ENCODE peak calls at places on chromosome 16, in seven cellular contexts. A, N, M, H, C, K and E are unnamed samples.

GRCh38 chr16:54050281-54051210 is 236.0 kb downstream of the IRX3 start:
- DNase-seq in A (no peak), C (no peak), H (no peak), M (no peak), N (no peak), K (no peak), E (no peak)

GRCh38 chr16:83900611-83901010 is 1.7 kb downstream of the MLYCD start:
- DNase-seq in M (no peak), A (no peak), H (no peak), K (no peak), C (no peak), N (no peak), E (no peak)

GRCh38 chr16:67349172-67349571 is 22.6 kb downstream of the LRRC36 start:
- DNase-seq in M (no peak), C (no peak), H (no peak), A (no peak), N (no peak), K (no peak), E (no peak)

GRCh38 chr16:61148930-61149329 is 887.3 kb downstream of the CDH8 start:
- DNase-seq in M (no peak), A (no peak), N (no peak), K (no peak), H (no peak), C (no peak), E (no peak)

GRCh38 chr16:760065-760464 is 469 bp upstream of the MSLN start:
- DNase-seq in H (no peak), K (no peak), A (no peak), M (no peak), N (no peak), C (no peak), E (no peak)

GRCh38 chr16:3855142-3855541 is 25.4 kb downstream of the CREBBP start:
- DNase-seq in K (no peak), C (no peak), A (no peak), H (no peak), M (no peak), N (no peak), E (no peak)

GRCh38 chr16:89482087-89482823 is 8.1 kb downstream of the ANKRD11 start:
- DNase-seq in C (no peak), N (no peak), M (no peak), K (no peak), H (no peak), A (no peak), E (no peak)

GRCh38 chr16:87054154-87054553 is 263.0 kb downstream of the C16orf95 start:
- DNase-seq in A (no peak), N (no peak), H (no peak), C (no peak), M (no peak), K (no peak), E (no peak)

GRCh38 chr16:1543085-1543896 is 9.8 kb downstream of the TMEM204 start:
- DNase-seq in C (no peak), A (peak), K (no peak), H (peak), M (no peak), N (no peak), E (no peak)

GRCh38 chr16:64343061-64343819 is 778.6 kb downstream of the CDH11 start:
- DNase-seq in H (no peak), C (no peak), M (no peak), N (no peak), K (no peak), A (no peak), E (no peak)

GRCh38 chr16:82580293-82580900 is 46.4 kb upstream of the CDH13 start:
- DNase-seq in C (no peak), K (no peak), N (no peak), A (no peak), M (no peak), H (no peak), E (no peak)

GRCh38 chr16:4519274-4520058 is 19.1 kb downstream of the CDIP1 start:
- DNase-seq in H (no peak), A (no peak), N (no peak), K (no peak), C (no peak), M (no peak), E (no peak)

GRCh38 chr16:75002474-75002873 is 3.6 kb downstream of the ZNRF1 start:
- DNase-seq in A (no peak), K (no peak), H (no peak), C (no peak), N (no peak), M (no peak), E (no peak)

GRCh38 chr16:30813821-30814189 is 26.8 kb upstream of the ZNF629 start:
- DNase-seq in M (no peak), N (no peak), K (no peak), H (no peak), A (no peak), C (no peak), E (no peak)

GRCh38 chr16:47033176-47033575 is 59.7 kb upstream of the DNAJA2 start:
- DNase-seq in H (no peak), M (no peak), C (peak), N (no peak), K (no peak), A (no peak), E (no peak)

GRCh38 chr16:2856061-2856670 is 1.8 kb downstream of the PRSS22 start:
- DNase-seq in M (no peak), A (peak), H (no peak), K (no peak), C (no peak), N (no peak), E (no peak)

GRCh38 chr16:50399411-50399810 is 30.6 kb upstream of the BRD7 start:
- DNase-seq in K (no peak), H (no peak), N (no peak), A (no peak), C (peak), M (no peak), E (peak)

GRCh38 chr16:4318171-4318910 is 2.5 kb downstream of the GLIS2 start:
- DNase-seq in M (no peak), A (no peak), H (no peak), N (no peak), C (no peak), K (no peak), E (no peak)

GRCh38 chr16:84999200-84999599 is 12.1 kb downstream of the ZDHHC7 start:
- DNase-seq in N (no peak), H (no peak), A (no peak), C (no peak), M (no peak), K (no peak), E (no peak)

GRCh38 chr16:72493681-72494415 is 321.9 kb upstream of the PMFBP1 start:
- DNase-seq in K (peak), N (no peak), M (no peak), C (no peak), A (no peak), H (no peak), E (no peak)

GRCh38 chr16:68901910-68902309 is 58.6 kb downstream of the TANGO6 start:
- DNase-seq in C (no peak), A (no peak), M (no peak), H (no peak), N (no peak), K (peak), E (no peak)

GRCh38 chr16:2468142-2468724 is 2.9 kb upstream of the NTN3 start:
- DNase-seq in C (no peak), H (peak), M (no peak), K (no peak), N (no peak), A (peak), E (no peak)

GRCh38 chr16:51393381-51394005 is 242.4 kb upstream of the SALL1 start:
- DNase-seq in H (no peak), C (no peak), K (no peak), N (no peak), A (no peak), M (no peak), E (no peak)

GRCh38 chr16:48231675-48232214 is 12.4 kb upstream of the LONP2 start:
- DNase-seq in A (peak), N (no peak), K (peak), M (no peak), C (no peak), H (peak), E (peak)

GRCh38 chr16:58266336-58266735 is 28.5 kb downstream of the PRSS54 start:
- DNase-seq in N (no peak), K (no peak), C (no peak), H (no peak), A (no peak), M (no peak), E (no peak)

GRCh38 chr16:80803341-80804060 is 897 bp downstream of the CDYL2 start:
- DNase-seq in M (no peak), H (peak), K (no peak), A (peak), N (no peak), C (no peak), E (peak)

GRCh38 chr16:2969545-2970521 is 685 bp downstream of the PAQR4 start:
- DNase-seq in C (no peak), N (peak), H (peak), K (no peak), M (peak), A (peak), E (peak)

GRCh38 chr16:11205754-11206459 is 50.1 kb downstream of the SOCS1 start:
- DNase-seq in M (no peak), K (no peak), N (no peak), C (no peak), H (peak), A (peak), E (no peak)

GRCh38 chr16:65409505-65409904 is 287.6 kb upstream of the CDH11 start:
- DNase-seq in K (no peak), H (no peak), A (no peak), N (no peak), M (no peak), C (no peak), E (no peak)

GRCh38 chr16:9092963-9093477 is 1.6 kb downstream of the HAPSTR1 start:
- DNase-seq in N (peak), C (peak), H (no peak), M (peak), A (no peak), K (no peak), E (no peak)

GRCh38 chr16:27359051-27359450 is 42.9 kb upstream of the IL21R start:
- DNase-seq in C (no peak), H (no peak), N (no peak), M (no peak), K (no peak), A (no peak), E (no peak)

GRCh38 chr16:27665881-27666280 is 115.9 kb downstream of the KATNIP start:
- DNase-seq in C (no peak), M (no peak), N (no peak), K (no peak), A (no peak), H (no peak), E (no peak)